ENCODE peak calls at places on chromosome 6, in nine cellular contexts. One of them, this sample, is unnamed.

GRCh38 chr6:30508890-30509736 is 19.8 kb downstream of the HLA-E start:
- DNase-seq in CD4-positive, alpha-beta memory T cell: peak; percentile 72
- DNase-seq in stimulated activated CD8-positive, alpha-beta memory T cell treated with anti-CD3 and anti-CD28 coated beads, Interleukin-15, amount 100 ng/mL, for 1 hour: no peak
- DNase-seq in GM23248: peak; percentile 48
- DNase-seq in WTC11: no peak
- DNase-seq in AG04450: no peak
- DNase-seq in CD4-positive, CD25-positive, alpha-beta regulatory T cell: peak; percentile 88
- DNase-seq in mucosa of gallbladder: no peak
- DNase-seq in brain microvascular endothelial cell: no peak
- DNase-seq in this sample: no peak

GRCh38 chr6:163301721-163302635 is 112.5 kb upstream of the QKI start:
- DNase-seq in mucosa of gallbladder: no peak
- DNase-seq in CD4-positive, alpha-beta memory T cell: no peak
- DNase-seq in WTC11: no peak
- DNase-seq in stimulated activated CD8-positive, alpha-beta memory T cell treated with anti-CD3 and anti-CD28 coated beads, Interleukin-15, amount 100 ng/mL, for 1 hour: no peak
- DNase-seq in AG04450: no peak
- DNase-seq in brain microvascular endothelial cell: no peak
- DNase-seq in GM23248: no peak
- DNase-seq in CD4-positive, CD25-positive, alpha-beta regulatory T cell: no peak
- DNase-seq in this sample: no peak

GRCh38 chr6:167337675-167338449 is 13.0 kb downstream of the TTLL2 start:
- DNase-seq in brain microvascular endothelial cell: no peak
- DNase-seq in CD4-positive, CD25-positive, alpha-beta regulatory T cell: no peak
- DNase-seq in AG04450: no peak
- DNase-seq in CD4-positive, alpha-beta memory T cell: no peak
- DNase-seq in WTC11: no peak
- DNase-seq in stimulated activated CD8-positive, alpha-beta memory T cell treated with anti-CD3 and anti-CD28 coated beads, Interleukin-15, amount 100 ng/mL, for 1 hour: no peak
- DNase-seq in GM23248: no peak
- DNase-seq in mucosa of gallbladder: no peak
- DNase-seq in this sample: no peak

GRCh38 chr6:105993769-105994521 is 92.2 kb upstream of the PRDM1 start:
- DNase-seq in WTC11: peak; percentile 44
- DNase-seq in stimulated activated CD8-positive, alpha-beta memory T cell treated with anti-CD3 and anti-CD28 coated beads, Interleukin-15, amount 100 ng/mL, for 1 hour: no peak
- DNase-seq in CD4-positive, CD25-positive, alpha-beta regulatory T cell: peak; percentile 70
- DNase-seq in AG04450: no peak
- DNase-seq in GM23248: peak; percentile 78
- DNase-seq in brain microvascular endothelial cell: no peak
- DNase-seq in mucosa of gallbladder: peak; percentile 40
- DNase-seq in CD4-positive, alpha-beta memory T cell: peak; percentile 64
- DNase-seq in this sample: no peak

GRCh38 chr6:89611666-89612065 is 26.9 kb downstream of the LYRM2 start:
- DNase-seq in stimulated activated CD8-positive, alpha-beta memory T cell treated with anti-CD3 and anti-CD28 coated beads, Interleukin-15, amount 100 ng/mL, for 1 hour: no peak
- DNase-seq in brain microvascular endothelial cell: peak; percentile 6
- DNase-seq in CD4-positive, alpha-beta memory T cell: no peak
- DNase-seq in AG04450: no peak
- DNase-seq in WTC11: no peak
- DNase-seq in mucosa of gallbladder: no peak
- DNase-seq in CD4-positive, CD25-positive, alpha-beta regulatory T cell: no peak
- DNase-seq in GM23248: peak; percentile 16
- DNase-seq in this sample: no peak

GRCh38 chr6:81031429-81031828 is 721.1 kb downstream of the TENT5A start:
- DNase-seq in GM23248: peak; percentile 25
- DNase-seq in mucosa of gallbladder: no peak
- DNase-seq in stimulated activated CD8-positive, alpha-beta memory T cell treated with anti-CD3 and anti-CD28 coated beads, Interleukin-15, amount 100 ng/mL, for 1 hour: no peak
- DNase-seq in CD4-positive, alpha-beta memory T cell: no peak
- DNase-seq in WTC11: no peak
- DNase-seq in AG04450: no peak
- DNase-seq in brain microvascular endothelial cell: no peak
- DNase-seq in CD4-positive, CD25-positive, alpha-beta regulatory T cell: no peak
- DNase-seq in this sample: no peak

GRCh38 chr6:116278853-116279231 is 888 bp downstream of the TSPYL1 start:
- DNase-seq in CD4-positive, CD25-positive, alpha-beta regulatory T cell: peak; percentile 26
- DNase-seq in stimulated activated CD8-positive, alpha-beta memory T cell treated with anti-CD3 and anti-CD28 coated beads, Interleukin-15, amount 100 ng/mL, for 1 hour: no peak
- DNase-seq in mucosa of gallbladder: peak; percentile 50
- DNase-seq in WTC11: no peak
- DNase-seq in GM23248: no peak
- DNase-seq in AG04450: no peak
- DNase-seq in CD4-positive, alpha-beta memory T cell: no peak
- DNase-seq in brain microvascular endothelial cell: no peak
- DNase-seq in this sample: no peak

GRCh38 chr6:80547827-80548226 is 441.4 kb downstream of the BCKDHB start:
- DNase-seq in WTC11: no peak
- DNase-seq in GM23248: peak; percentile 88
- DNase-seq in CD4-positive, CD25-positive, alpha-beta regulatory T cell: no peak
- DNase-seq in stimulated activated CD8-positive, alpha-beta memory T cell treated with anti-CD3 and anti-CD28 coated beads, Interleukin-15, amount 100 ng/mL, for 1 hour: no peak
- DNase-seq in CD4-positive, alpha-beta memory T cell: no peak
- DNase-seq in mucosa of gallbladder: no peak
- DNase-seq in brain microvascular endothelial cell: peak; percentile 77
- DNase-seq in AG04450: peak; percentile 64
- DNase-seq in this sample: no peak

GRCh38 chr6:43772571-43773049 is 2.6 kb downstream of the VEGFA start:
- DNase-seq in stimulated activated CD8-positive, alpha-beta memory T cell treated with anti-CD3 and anti-CD28 coated beads, Interleukin-15, amount 100 ng/mL, for 1 hour: no peak
- DNase-seq in mucosa of gallbladder: no peak
- DNase-seq in brain microvascular endothelial cell: no peak
- DNase-seq in CD4-positive, CD25-positive, alpha-beta regulatory T cell: no peak
- DNase-seq in CD4-positive, alpha-beta memory T cell: no peak
- DNase-seq in WTC11: peak; percentile 45
- DNase-seq in AG04450: no peak
- DNase-seq in GM23248: peak; percentile 28
- DNase-seq in this sample: no peak

GRCh38 chr6:134676307-134677281 is 273.3 kb downstream of the ALDH8A1 start:
- DNase-seq in stimulated activated CD8-positive, alpha-beta memory T cell treated with anti-CD3 and anti-CD28 coated beads, Interleukin-15, amount 100 ng/mL, for 1 hour: no peak
- DNase-seq in mucosa of gallbladder: peak; percentile 24
- DNase-seq in CD4-positive, alpha-beta memory T cell: no peak
- DNase-seq in GM23248: no peak
- DNase-seq in AG04450: no peak
- DNase-seq in brain microvascular endothelial cell: peak; percentile 33
- DNase-seq in CD4-positive, CD25-positive, alpha-beta regulatory T cell: no peak
- DNase-seq in WTC11: no peak
- DNase-seq in this sample: peak; percentile 85

GRCh38 chr6:158752613-158753012 is 66.6 kb downstream of the EZR start:
- DNase-seq in GM23248: peak; percentile 10
- DNase-seq in stimulated activated CD8-positive, alpha-beta memory T cell treated with anti-CD3 and anti-CD28 coated beads, Interleukin-15, amount 100 ng/mL, for 1 hour: no peak
- DNase-seq in CD4-positive, alpha-beta memory T cell: peak; percentile 27
- DNase-seq in CD4-positive, CD25-positive, alpha-beta regulatory T cell: no peak
- DNase-seq in AG04450: no peak
- DNase-seq in mucosa of gallbladder: no peak
- DNase-seq in brain microvascular endothelial cell: no peak
- DNase-seq in WTC11: no peak
- DNase-seq in this sample: no peak

GRCh38 chr6:82283771-82284420 is 36.4 kb upstream of the IBTK start:
- DNase-seq in GM23248: no peak
- DNase-seq in mucosa of gallbladder: no peak
- DNase-seq in CD4-positive, alpha-beta memory T cell: no peak
- DNase-seq in CD4-positive, CD25-positive, alpha-beta regulatory T cell: no peak
- DNase-seq in brain microvascular endothelial cell: no peak
- DNase-seq in stimulated activated CD8-positive, alpha-beta memory T cell treated with anti-CD3 and anti-CD28 coated beads, Interleukin-15, amount 100 ng/mL, for 1 hour: no peak
- DNase-seq in WTC11: no peak
- DNase-seq in AG04450: no peak
- DNase-seq in this sample: no peak

GRCh38 chr6:7332090-7332745 is 19.2 kb upstream of the SSR1 start:
- DNase-seq in mucosa of gallbladder: no peak
- DNase-seq in stimulated activated CD8-positive, alpha-beta memory T cell treated with anti-CD3 and anti-CD28 coated beads, Interleukin-15, amount 100 ng/mL, for 1 hour: no peak
- DNase-seq in AG04450: no peak
- DNase-seq in CD4-positive, CD25-positive, alpha-beta regulatory T cell: no peak
- DNase-seq in GM23248: peak; percentile 40
- DNase-seq in CD4-positive, alpha-beta memory T cell: no peak
- DNase-seq in brain microvascular endothelial cell: no peak
- DNase-seq in WTC11: no peak
- DNase-seq in this sample: no peak

GRCh38 chr6:39189915-39190544 is 39.2 kb downstream of the KCNK5 start:
- DNase-seq in CD4-positive, alpha-beta memory T cell: no peak
- DNase-seq in brain microvascular endothelial cell: peak; percentile 12
- DNase-seq in mucosa of gallbladder: no peak
- DNase-seq in WTC11: peak; percentile 77
- DNase-seq in CD4-positive, CD25-positive, alpha-beta regulatory T cell: no peak
- DNase-seq in AG04450: no peak
- DNase-seq in GM23248: peak; percentile 61
- DNase-seq in stimulated activated CD8-positive, alpha-beta memory T cell treated with anti-CD3 and anti-CD28 coated beads, Interleukin-15, amount 100 ng/mL, for 1 hour: no peak
- DNase-seq in this sample: no peak

GRCh38 chr6:163944897-163945296 is 530.4 kb downstream of the QKI start:
- DNase-seq in AG04450: no peak
- DNase-seq in mucosa of gallbladder: no peak
- DNase-seq in GM23248: no peak
- DNase-seq in stimulated activated CD8-positive, alpha-beta memory T cell treated with anti-CD3 and anti-CD28 coated beads, Interleukin-15, amount 100 ng/mL, for 1 hour: no peak
- DNase-seq in CD4-positive, alpha-beta memory T cell: no peak
- DNase-seq in WTC11: peak; percentile 29
- DNase-seq in CD4-positive, CD25-positive, alpha-beta regulatory T cell: no peak
- DNase-seq in brain microvascular endothelial cell: no peak
- DNase-seq in this sample: no peak

GRCh38 chr6:53922571-53922981 is 127.8 kb downstream of the LRRC1 start:
- DNase-seq in brain microvascular endothelial cell: peak; percentile 45
- DNase-seq in AG04450: no peak
- DNase-seq in WTC11: no peak
- DNase-seq in CD4-positive, alpha-beta memory T cell: no peak
- DNase-seq in stimulated activated CD8-positive, alpha-beta memory T cell treated with anti-CD3 and anti-CD28 coated beads, Interleukin-15, amount 100 ng/mL, for 1 hour: no peak
- DNase-seq in CD4-positive, CD25-positive, alpha-beta regulatory T cell: no peak
- DNase-seq in GM23248: no peak
- DNase-seq in mucosa of gallbladder: no peak
- DNase-seq in this sample: no peak

GRCh38 chr6:148144917-148145521 is 197.6 kb upstream of the SASH1 start:
- DNase-seq in AG04450: peak; percentile 36
- DNase-seq in GM23248: peak; percentile 87
- DNase-seq in stimulated activated CD8-positive, alpha-beta memory T cell treated with anti-CD3 and anti-CD28 coated beads, Interleukin-15, amount 100 ng/mL, for 1 hour: peak; percentile 19
- DNase-seq in mucosa of gallbladder: peak; percentile 59
- DNase-seq in WTC11: peak; percentile 78
- DNase-seq in CD4-positive, alpha-beta memory T cell: no peak
- DNase-seq in CD4-positive, CD25-positive, alpha-beta regulatory T cell: peak; percentile 2
- DNase-seq in brain microvascular endothelial cell: peak; percentile 86
- DNase-seq in this sample: no peak

GRCh38 chr6:149852180-149852579 is 12.0 kb downstream of the LRP11 start:
- DNase-seq in WTC11: no peak
- DNase-seq in brain microvascular endothelial cell: peak; percentile 41
- DNase-seq in mucosa of gallbladder: no peak
- DNase-seq in CD4-positive, CD25-positive, alpha-beta regulatory T cell: no peak
- DNase-seq in CD4-positive, alpha-beta memory T cell: no peak
- DNase-seq in stimulated activated CD8-positive, alpha-beta memory T cell treated with anti-CD3 and anti-CD28 coated beads, Interleukin-15, amount 100 ng/mL, for 1 hour: no peak
- DNase-seq in AG04450: no peak
- DNase-seq in GM23248: peak; percentile 37
- DNase-seq in this sample: no peak

GRCh38 chr6:116036075-116036773 is 24.5 kb downstream of the FRK start:
- DNase-seq in WTC11: no peak
- DNase-seq in brain microvascular endothelial cell: no peak
- DNase-seq in GM23248: no peak
- DNase-seq in stimulated activated CD8-positive, alpha-beta memory T cell treated with anti-CD3 and anti-CD28 coated beads, Interleukin-15, amount 100 ng/mL, for 1 hour: no peak
- DNase-seq in AG04450: no peak
- DNase-seq in mucosa of gallbladder: no peak
- DNase-seq in CD4-positive, CD25-positive, alpha-beta regulatory T cell: no peak
- DNase-seq in CD4-positive, alpha-beta memory T cell: no peak
- DNase-seq in this sample: no peak

GRCh38 chr6:162050579-162050978 is 677.0 kb downstream of the PRKN start:
- DNase-seq in stimulated activated CD8-positive, alpha-beta memory T cell treated with anti-CD3 and anti-CD28 coated beads, Interleukin-15, amount 100 ng/mL, for 1 hour: no peak
- DNase-seq in mucosa of gallbladder: no peak
- DNase-seq in CD4-positive, CD25-positive, alpha-beta regulatory T cell: no peak
- DNase-seq in WTC11: no peak
- DNase-seq in brain microvascular endothelial cell: no peak
- DNase-seq in CD4-positive, alpha-beta memory T cell: peak; percentile 18
- DNase-seq in GM23248: no peak
- DNase-seq in AG04450: no peak
- DNase-seq in this sample: no peak

GRCh38 chr6:17551383-17551958 is 48.6 kb upstream of the FAM8A1 start:
- DNase-seq in CD4-positive, CD25-positive, alpha-beta regulatory T cell: no peak
- DNase-seq in WTC11: no peak
- DNase-seq in brain microvascular endothelial cell: no peak
- DNase-seq in stimulated activated CD8-positive, alpha-beta memory T cell treated with anti-CD3 and anti-CD28 coated beads, Interleukin-15, amount 100 ng/mL, for 1 hour: no peak
- DNase-seq in CD4-positive, alpha-beta memory T cell: no peak
- DNase-seq in AG04450: no peak
- DNase-seq in GM23248: no peak
- DNase-seq in mucosa of gallbladder: no peak
- DNase-seq in this sample: no peak

GRCh38 chr6:18221288-18221615 is 43.1 kb downstream of the DEK start:
- DNase-seq in GM23248: no peak
- DNase-seq in CD4-positive, alpha-beta memory T cell: no peak
- DNase-seq in brain microvascular endothelial cell: no peak
- DNase-seq in stimulated activated CD8-positive, alpha-beta memory T cell treated with anti-CD3 and anti-CD28 coated beads, Interleukin-15, amount 100 ng/mL, for 1 hour: no peak
- DNase-seq in mucosa of gallbladder: no peak
- DNase-seq in CD4-positive, CD25-positive, alpha-beta regulatory T cell: no peak
- DNase-seq in AG04450: no peak
- DNase-seq in WTC11: no peak
- DNase-seq in this sample: no peak

GRCh38 chr6:118504611-118505010 is 43.5 kb upstream of the PLN start:
- DNase-seq in WTC11: no peak
- DNase-seq in CD4-positive, alpha-beta memory T cell: no peak
- DNase-seq in mucosa of gallbladder: no peak
- DNase-seq in GM23248: no peak
- DNase-seq in AG04450: no peak
- DNase-seq in brain microvascular endothelial cell: no peak
- DNase-seq in stimulated activated CD8-positive, alpha-beta memory T cell treated with anti-CD3 and anti-CD28 coated beads, Interleukin-15, amount 100 ng/mL, for 1 hour: no peak
- DNase-seq in CD4-positive, CD25-positive, alpha-beta regulatory T cell: no peak
- DNase-seq in this sample: no peak

GRCh38 chr6:169332250-169332649 is 78.6 kb upstream of the THBS2 start:
- DNase-seq in stimulated activated CD8-positive, alpha-beta memory T cell treated with anti-CD3 and anti-CD28 coated beads, Interleukin-15, amount 100 ng/mL, for 1 hour: no peak
- DNase-seq in CD4-positive, CD25-positive, alpha-beta regulatory T cell: no peak
- DNase-seq in GM23248: no peak
- DNase-seq in brain microvascular endothelial cell: no peak
- DNase-seq in mucosa of gallbladder: no peak
- DNase-seq in WTC11: no peak
- DNase-seq in AG04450: no peak
- DNase-seq in CD4-positive, alpha-beta memory T cell: no peak
- DNase-seq in this sample: no peak

GRCh38 chr6:70956451-70957283 is at the start of gene B3GAT2:
- DNase-seq in brain microvascular endothelial cell: no peak
- DNase-seq in stimulated activated CD8-positive, alpha-beta memory T cell treated with anti-CD3 and anti-CD28 coated beads, Interleukin-15, amount 100 ng/mL, for 1 hour: no peak
- DNase-seq in mucosa of gallbladder: no peak
- DNase-seq in GM23248: peak; percentile 52
- DNase-seq in CD4-positive, CD25-positive, alpha-beta regulatory T cell: no peak
- DNase-seq in AG04450: no peak
- DNase-seq in WTC11: peak; percentile 60
- DNase-seq in CD4-positive, alpha-beta memory T cell: no peak
- DNase-seq in this sample: peak; percentile 84

GRCh38 chr6:12939314-12939713 is 222.7 kb downstream of the PHACTR1 start:
- DNase-seq in CD4-positive, CD25-positive, alpha-beta regulatory T cell: no peak
- DNase-seq in WTC11: no peak
- DNase-seq in brain microvascular endothelial cell: no peak
- DNase-seq in stimulated activated CD8-positive, alpha-beta memory T cell treated with anti-CD3 and anti-CD28 coated beads, Interleukin-15, amount 100 ng/mL, for 1 hour: no peak
- DNase-seq in GM23248: peak; percentile 41
- DNase-seq in mucosa of gallbladder: no peak
- DNase-seq in CD4-positive, alpha-beta memory T cell: no peak
- DNase-seq in AG04450: no peak
- DNase-seq in this sample: no peak

GRCh38 chr6:31143148-31143547 is 4.3 kb upstream of the PSORS1C2 start:
- DNase-seq in mucosa of gallbladder: peak; percentile 34
- DNase-seq in CD4-positive, alpha-beta memory T cell: no peak
- DNase-seq in CD4-positive, CD25-positive, alpha-beta regulatory T cell: no peak
- DNase-seq in GM23248: peak; percentile 88
- DNase-seq in WTC11: no peak
- DNase-seq in brain microvascular endothelial cell: peak; percentile 42
- DNase-seq in stimulated activated CD8-positive, alpha-beta memory T cell treated with anti-CD3 and anti-CD28 coated beads, Interleukin-15, amount 100 ng/mL, for 1 hour: no peak
- DNase-seq in AG04450: peak; percentile 32
- DNase-seq in this sample: no peak

GRCh38 chr6:15264902-15265761 is 19.3 kb downstream of the JARID2 start:
- DNase-seq in GM23248: peak; percentile 74
- DNase-seq in stimulated activated CD8-positive, alpha-beta memory T cell treated with anti-CD3 and anti-CD28 coated beads, Interleukin-15, amount 100 ng/mL, for 1 hour: no peak
- DNase-seq in mucosa of gallbladder: no peak
- DNase-seq in WTC11: no peak
- DNase-seq in brain microvascular endothelial cell: no peak
- DNase-seq in CD4-positive, alpha-beta memory T cell: no peak
- DNase-seq in CD4-positive, CD25-positive, alpha-beta regulatory T cell: no peak
- DNase-seq in AG04450: peak; percentile 66
- DNase-seq in this sample: no peak

GRCh38 chr6:20487669-20488375 is 46.4 kb upstream of the CDKAL1 start:
- DNase-seq in stimulated activated CD8-positive, alpha-beta memory T cell treated with anti-CD3 and anti-CD28 coated beads, Interleukin-15, amount 100 ng/mL, for 1 hour: no peak
- DNase-seq in WTC11: no peak
- DNase-seq in mucosa of gallbladder: no peak
- DNase-seq in CD4-positive, alpha-beta memory T cell: no peak
- DNase-seq in CD4-positive, CD25-positive, alpha-beta regulatory T cell: no peak
- DNase-seq in brain microvascular endothelial cell: no peak
- DNase-seq in AG04450: peak; percentile 45
- DNase-seq in GM23248: no peak
- DNase-seq in this sample: no peak

GRCh38 chr6:142892254-142893021 is 52.5 kb downstream of the HIVEP2 start:
- DNase-seq in CD4-positive, CD25-positive, alpha-beta regulatory T cell: no peak
- DNase-seq in mucosa of gallbladder: no peak
- DNase-seq in stimulated activated CD8-positive, alpha-beta memory T cell treated with anti-CD3 and anti-CD28 coated beads, Interleukin-15, amount 100 ng/mL, for 1 hour: no peak
- DNase-seq in CD4-positive, alpha-beta memory T cell: no peak
- DNase-seq in brain microvascular endothelial cell: no peak
- DNase-seq in WTC11: no peak
- DNase-seq in GM23248: no peak
- DNase-seq in AG04450: no peak
- DNase-seq in this sample: no peak

GRCh38 chr6:81997091-81997926 is 244.8 kb upstream of the TENT5A start:
- DNase-seq in CD4-positive, alpha-beta memory T cell: no peak
- DNase-seq in CD4-positive, CD25-positive, alpha-beta regulatory T cell: no peak
- DNase-seq in mucosa of gallbladder: no peak
- DNase-seq in WTC11: no peak
- DNase-seq in brain microvascular endothelial cell: peak; percentile 53
- DNase-seq in stimulated activated CD8-positive, alpha-beta memory T cell treated with anti-CD3 and anti-CD28 coated beads, Interleukin-15, amount 100 ng/mL, for 1 hour: no peak
- DNase-seq in AG04450: peak; percentile 56
- DNase-seq in GM23248: peak; percentile 94
- DNase-seq in this sample: no peak

This sample was measured in osteocyte.